ENCODE peak calls at places on chromosomes 2 and 18, in ten cellular contexts. One of them, this sample, is unnamed.

GRCh38 chr2:109298851-109299250 is 169.8 kb downstream of the SH3RF3 start:
- DNase-seq in kidney epithelial cell: no peak
- DNase-seq in foreskin fibroblast: no peak
- DNase-seq in ovary: no peak
- DNase-seq in CD4-positive, alpha-beta T cell: no peak
- DNase-seq in cardiac fibroblast: no peak
- DNase-seq in psoas muscle: no peak
- DNase-seq in Calu3: no peak
- DNase-seq in transverse colon: no peak
- DNase-seq in HFFc6: no peak
- DNase-seq in this sample: no peak

GRCh38 chr2:29446852-29447251 is 331.6 kb downstream of the CLIP4 start:
- DNase-seq in psoas muscle: no peak
- DNase-seq in cardiac fibroblast: no peak
- DNase-seq in Calu3: no peak
- DNase-seq in ovary: no peak
- DNase-seq in CD4-positive, alpha-beta T cell: no peak
- DNase-seq in HFFc6: no peak
- DNase-seq in kidney epithelial cell: no peak
- DNase-seq in foreskin fibroblast: no peak
- DNase-seq in transverse colon: no peak
- DNase-seq in this sample: no peak

GRCh38 chr2:54572262-54572635 is 116.1 kb downstream of the SPTBN1 start:
- DNase-seq in foreskin fibroblast: peak; percentile 77
- DNase-seq in psoas muscle: no peak
- DNase-seq in Calu3: peak; percentile 55
- DNase-seq in CD4-positive, alpha-beta T cell: no peak
- DNase-seq in ovary: no peak
- DNase-seq in HFFc6: peak; percentile 58
- DNase-seq in cardiac fibroblast: peak; percentile 97
- DNase-seq in kidney epithelial cell: peak; percentile 81
- DNase-seq in transverse colon: no peak
- DNase-seq in this sample: no peak

GRCh38 chr18:76444436-76445105 is 50.5 kb downstream of the ZNF516 start:
- DNase-seq in Calu3: no peak
- DNase-seq in kidney epithelial cell: no peak
- DNase-seq in ovary: no peak
- DNase-seq in cardiac fibroblast: no peak
- DNase-seq in psoas muscle: no peak
- DNase-seq in foreskin fibroblast: no peak
- DNase-seq in transverse colon: no peak
- DNase-seq in CD4-positive, alpha-beta T cell: no peak
- DNase-seq in HFFc6: no peak
- DNase-seq in this sample: no peak

GRCh38 chr2:110854355-110855081 is 122.1 kb downstream of the ACOXL start:
- DNase-seq in transverse colon: no peak
- DNase-seq in foreskin fibroblast: no peak
- DNase-seq in CD4-positive, alpha-beta T cell: no peak
- DNase-seq in cardiac fibroblast: peak; percentile 12
- DNase-seq in Calu3: no peak
- DNase-seq in ovary: no peak
- DNase-seq in kidney epithelial cell: no peak
- DNase-seq in HFFc6: no peak
- DNase-seq in psoas muscle: no peak
- DNase-seq in this sample: no peak

GRCh38 chr2:64456298-64456697 is 2.3 kb downstream of the LGALSL start:
- DNase-seq in ovary: no peak
- DNase-seq in CD4-positive, alpha-beta T cell: no peak
- DNase-seq in cardiac fibroblast: no peak
- DNase-seq in transverse colon: no peak
- DNase-seq in Calu3: no peak
- DNase-seq in psoas muscle: no peak
- DNase-seq in HFFc6: no peak
- DNase-seq in kidney epithelial cell: no peak
- DNase-seq in foreskin fibroblast: no peak
- DNase-seq in this sample: no peak

GRCh38 chr2:205571300-205571858 is 110.9 kb upstream of the NRP2 start:
- DNase-seq in kidney epithelial cell: no peak
- DNase-seq in foreskin fibroblast: no peak
- DNase-seq in transverse colon: no peak
- DNase-seq in HFFc6: no peak
- DNase-seq in Calu3: no peak
- DNase-seq in CD4-positive, alpha-beta T cell: no peak
- DNase-seq in ovary: no peak
- DNase-seq in psoas muscle: no peak
- DNase-seq in cardiac fibroblast: no peak
- DNase-seq in this sample: no peak

GRCh38 chr18:68817584-68817983 is 19.7 kb downstream of the CCDC102B start:
- DNase-seq in CD4-positive, alpha-beta T cell: no peak
- DNase-seq in foreskin fibroblast: no peak
- DNase-seq in psoas muscle: no peak
- DNase-seq in cardiac fibroblast: peak; percentile 43
- DNase-seq in Calu3: no peak
- DNase-seq in kidney epithelial cell: no peak
- DNase-seq in HFFc6: no peak
- DNase-seq in ovary: no peak
- DNase-seq in transverse colon: no peak
- DNase-seq in this sample: no peak

GRCh38 chr2:223815884-223816570 is 21.4 kb downstream of the AP1S3 start:
- DNase-seq in HFFc6: no peak
- DNase-seq in cardiac fibroblast: no peak
- DNase-seq in CD4-positive, alpha-beta T cell: no peak
- DNase-seq in kidney epithelial cell: peak; percentile 71
- DNase-seq in Calu3: no peak
- DNase-seq in psoas muscle: no peak
- DNase-seq in ovary: no peak
- DNase-seq in foreskin fibroblast: no peak
- DNase-seq in transverse colon: no peak
- DNase-seq in this sample: no peak

GRCh38 chr2:29920631-29921559 is 491 bp downstream of the ALK start:
- DNase-seq in ovary: no peak
- DNase-seq in transverse colon: no peak
- DNase-seq in kidney epithelial cell: no peak
- DNase-seq in Calu3: no peak
- DNase-seq in psoas muscle: peak; percentile 20
- DNase-seq in foreskin fibroblast: peak; percentile 14
- DNase-seq in HFFc6: no peak
- DNase-seq in CD4-positive, alpha-beta T cell: no peak
- DNase-seq in cardiac fibroblast: peak; percentile 11
- DNase-seq in this sample: no peak

DNA sequence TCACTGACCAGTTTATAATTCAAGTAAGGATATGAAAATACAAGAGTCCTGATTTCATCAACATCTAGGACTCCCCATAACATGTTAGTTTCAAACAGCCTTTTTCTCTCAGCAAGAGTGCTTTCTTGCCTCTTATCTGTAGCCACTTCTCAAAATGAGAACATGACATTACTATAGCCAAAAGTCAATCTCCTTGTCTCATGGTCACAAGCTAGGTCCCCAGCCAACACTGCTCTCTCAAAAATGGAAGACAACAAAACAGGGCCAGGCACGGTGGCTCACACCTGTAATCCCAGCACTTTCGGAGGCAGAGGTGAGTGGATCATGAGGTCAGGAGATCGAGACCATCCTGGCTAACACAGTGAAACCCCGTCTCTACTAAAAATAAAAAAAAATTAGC is 15.8 kb downstream of the CLASP1 start:
- DNase-seq in CD4-positive, alpha-beta T cell: no peak
- DNase-seq in psoas muscle: no peak
- DNase-seq in transverse colon: no peak
- DNase-seq in kidney epithelial cell: no peak
- DNase-seq in cardiac fibroblast: no peak
- DNase-seq in Calu3: no peak
- DNase-seq in HFFc6: no peak
- DNase-seq in ovary: no peak
- DNase-seq in foreskin fibroblast: no peak
- DNase-seq in this sample: no peak
- TF ChIP-seq CTCF in CD4-positive, alpha-beta T cell: no peak
- TF ChIP-seq CTCF in psoas muscle: no peak
- TF ChIP-seq CTCF in transverse colon: no peak
- TF ChIP-seq CTCF in kidney epithelial cell: no peak
- TF ChIP-seq CTCF in cardiac fibroblast: no peak
- TF ChIP-seq CTCF in Calu3: no peak
- TF ChIP-seq CTCF in HFFc6: no peak
- TF ChIP-seq CTCF in ovary: no peak
- TF ChIP-seq CTCF in foreskin fibroblast: no peak
- TF ChIP-seq CTCF in this sample: no peak

GRCh38 chr18:54251606-54252400 is 17.5 kb upstream of the POLI start:
- DNase-seq in ovary: no peak
- DNase-seq in kidney epithelial cell: no peak
- DNase-seq in Calu3: no peak
- DNase-seq in HFFc6: no peak
- DNase-seq in cardiac fibroblast: no peak
- DNase-seq in transverse colon: no peak
- DNase-seq in foreskin fibroblast: no peak
- DNase-seq in psoas muscle: no peak
- DNase-seq in CD4-positive, alpha-beta T cell: no peak
- DNase-seq in this sample: no peak

GRCh38 chr18:54255141-54255540 is 14.2 kb upstream of the POLI start:
- DNase-seq in Calu3: no peak
- DNase-seq in ovary: no peak
- DNase-seq in cardiac fibroblast: no peak
- DNase-seq in foreskin fibroblast: no peak
- DNase-seq in HFFc6: no peak
- DNase-seq in kidney epithelial cell: no peak
- DNase-seq in transverse colon: no peak
- DNase-seq in psoas muscle: no peak
- DNase-seq in CD4-positive, alpha-beta T cell: no peak
- DNase-seq in this sample: no peak

GRCh38 chr18:54250846-54251251 is 18.5 kb upstream of the POLI start:
- DNase-seq in kidney epithelial cell: no peak
- DNase-seq in HFFc6: no peak
- DNase-seq in CD4-positive, alpha-beta T cell: no peak
- DNase-seq in Calu3: no peak
- DNase-seq in cardiac fibroblast: no peak
- DNase-seq in psoas muscle: no peak
- DNase-seq in foreskin fibroblast: no peak
- DNase-seq in ovary: no peak
- DNase-seq in transverse colon: no peak
- DNase-seq in this sample: no peak

GRCh38 chr18:54257015-54257414 is 12.3 kb upstream of the POLI start:
- DNase-seq in CD4-positive, alpha-beta T cell: no peak
- DNase-seq in HFFc6: no peak
- DNase-seq in psoas muscle: no peak
- DNase-seq in transverse colon: no peak
- DNase-seq in kidney epithelial cell: no peak
- DNase-seq in cardiac fibroblast: peak; percentile 34
- DNase-seq in foreskin fibroblast: no peak
- DNase-seq in ovary: no peak
- DNase-seq in Calu3: no peak
- DNase-seq in this sample: no peak

DNA sequence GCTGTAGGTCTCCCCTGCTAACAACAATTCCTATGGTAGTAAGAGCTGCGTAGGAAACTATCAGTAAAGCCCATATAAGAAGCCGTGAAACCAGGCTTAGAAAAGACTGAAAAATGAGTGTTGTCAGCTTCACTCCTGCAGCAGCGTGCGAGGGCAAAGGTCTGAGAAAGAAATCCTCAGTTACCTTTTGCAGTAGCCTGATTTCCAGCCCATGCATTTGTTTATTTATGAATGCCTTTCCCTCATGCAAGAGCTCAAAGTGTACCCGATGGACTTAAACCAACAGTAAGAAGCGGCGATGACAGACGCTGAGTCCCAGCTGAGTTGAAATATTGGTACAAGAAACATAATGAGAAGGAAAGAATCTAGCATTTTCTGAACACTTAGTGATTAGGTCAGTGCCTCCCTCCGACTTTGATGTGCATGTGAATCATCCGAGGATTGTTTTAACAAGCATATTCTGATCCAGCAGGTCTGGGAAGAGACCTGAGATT is 15.0 kb upstream of the POLI start:
- DNase-seq in psoas muscle: no peak
- DNase-seq in kidney epithelial cell: no peak
- DNase-seq in Calu3: no peak
- DNase-seq in cardiac fibroblast: peak; percentile 65
- DNase-seq in transverse colon: no peak
- DNase-seq in foreskin fibroblast: peak; percentile 34
- DNase-seq in CD4-positive, alpha-beta T cell: no peak
- DNase-seq in ovary: no peak
- DNase-seq in HFFc6: peak; percentile 7
- DNase-seq in this sample: no peak
- TF ChIP-seq CTCF in psoas muscle: no peak
- TF ChIP-seq CTCF in kidney epithelial cell: no peak
- TF ChIP-seq CTCF in Calu3: no peak
- TF ChIP-seq CTCF in cardiac fibroblast: no peak
- TF ChIP-seq CTCF in transverse colon: no peak
- TF ChIP-seq CTCF in foreskin fibroblast: no peak
- TF ChIP-seq CTCF in CD4-positive, alpha-beta T cell: no peak
- TF ChIP-seq CTCF in ovary: no peak
- TF ChIP-seq CTCF in HFFc6: no peak
- TF ChIP-seq CTCF in this sample: no peak

DNA sequence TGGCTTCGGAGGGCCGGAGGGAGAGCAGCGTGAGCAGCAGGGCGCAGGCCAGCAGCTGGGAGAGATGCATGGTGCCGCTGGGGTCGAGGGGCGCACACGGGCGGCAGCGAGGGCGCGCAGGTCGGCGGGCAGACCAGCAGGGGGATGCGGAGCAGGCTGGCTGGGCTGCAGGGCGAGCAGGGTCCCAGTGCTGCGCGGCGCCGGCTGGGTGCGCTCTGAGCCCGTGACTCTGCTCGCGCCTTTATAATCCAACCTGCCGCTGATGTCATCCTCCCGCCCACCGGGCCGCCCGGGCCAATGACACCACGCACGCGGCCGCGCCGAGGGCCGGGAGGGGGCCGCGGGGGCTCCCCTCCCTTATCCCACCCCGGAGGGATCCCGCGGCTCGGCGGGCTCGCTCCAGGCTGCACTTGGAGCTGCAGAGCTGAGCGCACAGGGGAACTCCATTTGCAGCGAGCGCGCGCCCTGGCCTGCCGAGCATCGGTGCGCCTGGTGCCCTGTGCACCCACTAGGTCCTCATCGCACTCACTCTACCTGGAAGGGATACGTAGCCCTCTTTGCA is at the start of gene NPPC:
- DNase-seq in Calu3: peak; percentile 52
- DNase-seq in cardiac fibroblast: peak; percentile 61
- DNase-seq in psoas muscle: peak; percentile 48
- DNase-seq in transverse colon: no peak
- DNase-seq in HFFc6: peak; percentile 4
- DNase-seq in foreskin fibroblast: peak; percentile 41
- DNase-seq in ovary: peak; percentile 76
- DNase-seq in CD4-positive, alpha-beta T cell: no peak
- DNase-seq in kidney epithelial cell: no peak
- DNase-seq in this sample: peak; percentile 58
- TF ChIP-seq CTCF in Calu3: no peak
- TF ChIP-seq CTCF in cardiac fibroblast: peak; percentile 16
- TF ChIP-seq CTCF in psoas muscle: peak; percentile 15
- TF ChIP-seq CTCF in transverse colon: peak; percentile 15
- TF ChIP-seq CTCF in HFFc6: peak; percentile 44
- TF ChIP-seq CTCF in foreskin fibroblast: no peak
- TF ChIP-seq CTCF in ovary: peak; percentile 53
- TF ChIP-seq CTCF in CD4-positive, alpha-beta T cell: no peak
- TF ChIP-seq CTCF in kidney epithelial cell: peak; percentile 24
- TF ChIP-seq CTCF in this sample: no peak

DNA sequence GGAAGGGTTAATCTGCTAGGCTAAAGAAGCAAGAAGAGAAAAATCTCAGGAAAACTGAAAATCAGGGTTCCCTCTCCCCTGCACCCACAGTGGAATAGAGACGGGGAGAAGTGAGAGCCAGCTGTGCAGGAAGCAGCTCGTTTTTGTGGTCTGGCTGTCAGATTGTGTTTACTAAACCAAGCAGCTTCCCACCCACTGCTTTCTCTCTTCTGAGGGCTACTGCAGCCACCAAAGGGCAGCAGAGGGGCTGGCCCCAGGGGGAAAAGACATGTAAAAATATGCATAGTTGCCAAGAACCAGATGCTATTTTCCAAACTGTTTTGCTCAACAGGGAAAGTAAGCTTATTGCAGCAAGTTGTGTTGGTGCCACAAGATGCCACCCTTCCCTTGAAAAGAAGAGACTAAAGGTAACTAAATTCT is 72.6 kb upstream of the THUMPD2 start:
- DNase-seq in CD4-positive, alpha-beta T cell: no peak
- DNase-seq in Calu3: no peak
- DNase-seq in transverse colon: no peak
- DNase-seq in psoas muscle: no peak
- DNase-seq in ovary: no peak
- DNase-seq in foreskin fibroblast: peak; percentile 29
- DNase-seq in cardiac fibroblast: peak; percentile 42
- DNase-seq in kidney epithelial cell: no peak
- DNase-seq in HFFc6: peak; percentile 32
- DNase-seq in this sample: no peak
- TF ChIP-seq CTCF in CD4-positive, alpha-beta T cell: no peak
- TF ChIP-seq CTCF in Calu3: no peak
- TF ChIP-seq CTCF in transverse colon: no peak
- TF ChIP-seq CTCF in psoas muscle: no peak
- TF ChIP-seq CTCF in ovary: no peak
- TF ChIP-seq CTCF in foreskin fibroblast: peak; percentile 39
- TF ChIP-seq CTCF in cardiac fibroblast: peak; percentile 16
- TF ChIP-seq CTCF in kidney epithelial cell: no peak
- TF ChIP-seq CTCF in HFFc6: peak; percentile 55
- TF ChIP-seq CTCF in this sample: no peak

This sample was measured in CD8-positive, alpha-beta T cell.